ENCODE peak calls at places on chromosomes 1 and 21, in seven cellular contexts. One of them, this sample, is unnamed.

GRCh38 chr1:225451840-225452515 is 24.1 kb upstream of the LBR start:
- DNase-seq in fibroblast of mammary gland: no peak
- DNase-seq in left ventricle myocardium inferior: no peak
- DNase-seq in tibial nerve: no peak
- DNase-seq in heart right ventricle: no peak
- DNase-seq in cardiac fibroblast: no peak
- DNase-seq in upper lobe of right lung: peak
- DNase-seq in this sample: no peak

GRCh38 chr1:87246436-87246835 is 82.2 kb upstream of the LMO4 start:
- DNase-seq in cardiac fibroblast: no peak
- DNase-seq in heart right ventricle: no peak
- DNase-seq in upper lobe of right lung: no peak
- DNase-seq in fibroblast of mammary gland: no peak
- DNase-seq in left ventricle myocardium inferior: no peak
- DNase-seq in tibial nerve: no peak
- DNase-seq in this sample: no peak

GRCh38 chr1:212466437-212466836 is 33.7 kb downstream of the NENF start:
- DNase-seq in cardiac fibroblast: no peak
- DNase-seq in heart right ventricle: no peak
- DNase-seq in left ventricle myocardium inferior: no peak
- DNase-seq in fibroblast of mammary gland: no peak
- DNase-seq in upper lobe of right lung: no peak
- DNase-seq in tibial nerve: no peak
- DNase-seq in this sample: no peak

GRCh38 chr21:28644762-28645161 is 347.9 kb downstream of the LTN1 start:
- DNase-seq in tibial nerve: no peak
- DNase-seq in heart right ventricle: no peak
- DNase-seq in cardiac fibroblast: peak
- DNase-seq in left ventricle myocardium inferior: no peak
- DNase-seq in upper lobe of right lung: no peak
- DNase-seq in fibroblast of mammary gland: no peak
- DNase-seq in this sample: no peak

GRCh38 chr1:152917794-152918193 is 9.4 kb downstream of the IVL start:
- DNase-seq in cardiac fibroblast: no peak
- DNase-seq in heart right ventricle: no peak
- DNase-seq in upper lobe of right lung: no peak
- DNase-seq in fibroblast of mammary gland: peak
- DNase-seq in tibial nerve: no peak
- DNase-seq in left ventricle myocardium inferior: no peak
- DNase-seq in this sample: no peak

GRCh38 chr1:8905582-8906191 is 27.2 kb upstream of the ENO1 start:
- DNase-seq in cardiac fibroblast: peak
- DNase-seq in tibial nerve: no peak
- DNase-seq in left ventricle myocardium inferior: no peak
- DNase-seq in heart right ventricle: no peak
- DNase-seq in fibroblast of mammary gland: peak
- DNase-seq in upper lobe of right lung: no peak
- DNase-seq in this sample: no peak

GRCh38 chr1:154386643-154387352 is 18.3 kb upstream of the IL6R start:
- DNase-seq in fibroblast of mammary gland: no peak
- DNase-seq in tibial nerve: no peak
- DNase-seq in cardiac fibroblast: no peak
- DNase-seq in heart right ventricle: no peak
- DNase-seq in upper lobe of right lung: peak
- DNase-seq in left ventricle myocardium inferior: no peak
- DNase-seq in this sample: no peak

GRCh38 chr1:84947536-84948410 is 49.1 kb downstream of the MCOLN2 start:
- DNase-seq in left ventricle myocardium inferior: no peak
- DNase-seq in cardiac fibroblast: no peak
- DNase-seq in fibroblast of mammary gland: no peak
- DNase-seq in upper lobe of right lung: no peak
- DNase-seq in heart right ventricle: no peak
- DNase-seq in tibial nerve: no peak
- DNase-seq in this sample: no peak

GRCh38 chr1:76177644-76178043 is 103.1 kb downstream of the ST6GALNAC3 start:
- DNase-seq in upper lobe of right lung: no peak
- DNase-seq in left ventricle myocardium inferior: no peak
- DNase-seq in tibial nerve: no peak
- DNase-seq in cardiac fibroblast: no peak
- DNase-seq in fibroblast of mammary gland: no peak
- DNase-seq in heart right ventricle: no peak
- DNase-seq in this sample: no peak

GRCh38 chr1:3534803-3535637 is 76.3 kb downstream of the MEGF6 start:
- DNase-seq in tibial nerve: no peak
- DNase-seq in fibroblast of mammary gland: no peak
- DNase-seq in upper lobe of right lung: no peak
- DNase-seq in cardiac fibroblast: no peak
- DNase-seq in left ventricle myocardium inferior: no peak
- DNase-seq in heart right ventricle: no peak
- DNase-seq in this sample: no peak

GRCh38 chr1:117592155-117592554 is 13.7 kb upstream of the TENT5C start:
- DNase-seq in left ventricle myocardium inferior: no peak
- DNase-seq in heart right ventricle: no peak
- DNase-seq in cardiac fibroblast: no peak
- DNase-seq in fibroblast of mammary gland: no peak
- DNase-seq in tibial nerve: no peak
- DNase-seq in upper lobe of right lung: peak
- DNase-seq in this sample: no peak

GRCh38 chr1:173413271-173413707 is 63.8 kb upstream of the PRDX6 start:
- DNase-seq in tibial nerve: no peak
- DNase-seq in upper lobe of right lung: no peak
- DNase-seq in heart right ventricle: no peak
- DNase-seq in left ventricle myocardium inferior: no peak
- DNase-seq in cardiac fibroblast: no peak
- DNase-seq in fibroblast of mammary gland: no peak
- DNase-seq in this sample: no peak

GRCh38 chr1:8133657-8134430 is 107.7 kb upstream of the ERRFI1 start:
- DNase-seq in tibial nerve: peak
- DNase-seq in left ventricle myocardium inferior: peak
- DNase-seq in cardiac fibroblast: peak
- DNase-seq in fibroblast of mammary gland: peak
- DNase-seq in upper lobe of right lung: no peak
- DNase-seq in heart right ventricle: peak
- DNase-seq in this sample: peak

GRCh38 chr1:2860476-2861142 is 59.1 kb upstream of the TTC34 start:
- DNase-seq in fibroblast of mammary gland: no peak
- DNase-seq in tibial nerve: no peak
- DNase-seq in heart right ventricle: no peak
- DNase-seq in upper lobe of right lung: no peak
- DNase-seq in cardiac fibroblast: no peak
- DNase-seq in left ventricle myocardium inferior: no peak
- DNase-seq in this sample: no peak

GRCh38 chr1:153629971-153630370 is 1.7 kb downstream of the S100A1 start:
- DNase-seq in upper lobe of right lung: no peak
- DNase-seq in fibroblast of mammary gland: no peak
- DNase-seq in heart right ventricle: peak
- DNase-seq in tibial nerve: no peak
- DNase-seq in cardiac fibroblast: no peak
- DNase-seq in left ventricle myocardium inferior: peak
- DNase-seq in this sample: no peak

GRCh38 chr1:106568161-106568560 is 488.3 kb upstream of the PRMT6 start:
- DNase-seq in tibial nerve: no peak
- DNase-seq in upper lobe of right lung: no peak
- DNase-seq in fibroblast of mammary gland: no peak
- DNase-seq in left ventricle myocardium inferior: no peak
- DNase-seq in heart right ventricle: no peak
- DNase-seq in cardiac fibroblast: no peak
- DNase-seq in this sample: no peak

GRCh38 chr1:244813327-244813726 is 22.1 kb upstream of the COX20 start:
- DNase-seq in cardiac fibroblast: no peak
- DNase-seq in upper lobe of right lung: no peak
- DNase-seq in left ventricle myocardium inferior: no peak
- DNase-seq in heart right ventricle: no peak
- DNase-seq in fibroblast of mammary gland: no peak
- DNase-seq in tibial nerve: no peak
- DNase-seq in this sample: no peak

GRCh38 chr1:194230351-194231144 is 1044.1 kb upstream of the B3GALT2 start:
- DNase-seq in heart right ventricle: no peak
- DNase-seq in cardiac fibroblast: no peak
- DNase-seq in upper lobe of right lung: no peak
- DNase-seq in fibroblast of mammary gland: no peak
- DNase-seq in left ventricle myocardium inferior: no peak
- DNase-seq in tibial nerve: no peak
- DNase-seq in this sample: no peak

GRCh38 chr1:74505133-74505532 is 7.3 kb downstream of the LRRC53 start:
- DNase-seq in cardiac fibroblast: no peak
- DNase-seq in upper lobe of right lung: no peak
- DNase-seq in fibroblast of mammary gland: no peak
- DNase-seq in heart right ventricle: peak
- DNase-seq in left ventricle myocardium inferior: no peak
- DNase-seq in tibial nerve: no peak
- DNase-seq in this sample: no peak

GRCh38 chr1:228515200-228515834 is 28.1 kb downstream of the RNF187 start:
- DNase-seq in upper lobe of right lung: no peak
- DNase-seq in left ventricle myocardium inferior: no peak
- DNase-seq in cardiac fibroblast: peak
- DNase-seq in heart right ventricle: no peak
- DNase-seq in fibroblast of mammary gland: peak
- DNase-seq in tibial nerve: peak
- DNase-seq in this sample: peak

GRCh38 chr1:1914842-1915692 is at the start of gene CALML6:
- DNase-seq in tibial nerve: no peak
- DNase-seq in upper lobe of right lung: no peak
- DNase-seq in heart right ventricle: no peak
- DNase-seq in left ventricle myocardium inferior: no peak
- DNase-seq in cardiac fibroblast: no peak
- DNase-seq in fibroblast of mammary gland: no peak
- DNase-seq in this sample: no peak

GRCh38 chr1:156676820-156677615 is at the start of gene NES:
- DNase-seq in left ventricle myocardium inferior: peak
- DNase-seq in fibroblast of mammary gland: peak
- DNase-seq in tibial nerve: peak
- DNase-seq in cardiac fibroblast: peak
- DNase-seq in upper lobe of right lung: no peak
- DNase-seq in heart right ventricle: peak
- DNase-seq in this sample: peak

GRCh38 chr1:175208773-175209492 is 16.4 kb upstream of the KIAA0040 start:
- DNase-seq in heart right ventricle: no peak
- DNase-seq in upper lobe of right lung: no peak
- DNase-seq in cardiac fibroblast: no peak
- DNase-seq in tibial nerve: no peak
- DNase-seq in fibroblast of mammary gland: no peak
- DNase-seq in left ventricle myocardium inferior: no peak
- DNase-seq in this sample: no peak

GRCh38 chr1:86515597-86515996 is 31.3 kb upstream of the CLCA4 start:
- DNase-seq in left ventricle myocardium inferior: no peak
- DNase-seq in cardiac fibroblast: peak
- DNase-seq in fibroblast of mammary gland: peak
- DNase-seq in upper lobe of right lung: no peak
- DNase-seq in tibial nerve: no peak
- DNase-seq in heart right ventricle: no peak
- DNase-seq in this sample: no peak

GRCh38 chr1:1609822-1610485 is 5.3 kb upstream of the MIB2 start:
- DNase-seq in left ventricle myocardium inferior: no peak
- DNase-seq in cardiac fibroblast: no peak
- DNase-seq in upper lobe of right lung: no peak
- DNase-seq in fibroblast of mammary gland: no peak
- DNase-seq in heart right ventricle: no peak
- DNase-seq in tibial nerve: no peak
- DNase-seq in this sample: no peak

GRCh38 chr1:64581786-64582185 is 111.9 kb downstream of the CACHD1 start:
- DNase-seq in fibroblast of mammary gland: no peak
- DNase-seq in left ventricle myocardium inferior: no peak
- DNase-seq in upper lobe of right lung: no peak
- DNase-seq in heart right ventricle: no peak
- DNase-seq in cardiac fibroblast: peak
- DNase-seq in tibial nerve: no peak
- DNase-seq in this sample: no peak

GRCh38 chr1:84141177-84142003 is 2.7 kb upstream of the PRKACB start:
- DNase-seq in cardiac fibroblast: peak
- DNase-seq in left ventricle myocardium inferior: no peak
- DNase-seq in tibial nerve: no peak
- DNase-seq in heart right ventricle: no peak
- DNase-seq in fibroblast of mammary gland: peak
- DNase-seq in upper lobe of right lung: no peak
- DNase-seq in this sample: no peak

GRCh38 chr1:30179942-30180543 is 543.3 kb downstream of the MATN1 start:
- DNase-seq in left ventricle myocardium inferior: no peak
- DNase-seq in fibroblast of mammary gland: no peak
- DNase-seq in tibial nerve: no peak
- DNase-seq in cardiac fibroblast: no peak
- DNase-seq in heart right ventricle: no peak
- DNase-seq in upper lobe of right lung: no peak
- DNase-seq in this sample: no peak

DNA sequence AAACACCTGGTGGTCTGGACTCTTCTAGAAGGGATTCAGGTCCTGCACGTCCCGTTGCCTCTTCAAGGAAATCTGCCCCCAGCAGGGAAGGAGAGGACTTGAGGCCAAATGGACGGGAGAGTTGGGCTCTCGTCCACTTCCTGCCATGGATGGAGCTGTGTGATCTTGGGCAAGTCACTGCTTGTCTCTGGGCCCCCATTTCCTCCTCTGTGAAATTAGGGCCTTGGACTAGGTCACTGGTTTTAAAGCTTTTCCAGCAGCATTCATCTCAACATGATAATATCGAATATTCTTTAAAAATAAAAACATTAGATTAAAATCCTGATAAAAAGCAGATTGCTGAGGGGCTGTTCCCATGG is 26.9 kb downstream of the LHX4 start:
- DNase-seq in fibroblast of mammary gland: no peak
- DNase-seq in upper lobe of right lung: no peak
- DNase-seq in left ventricle myocardium inferior: no peak
- DNase-seq in heart right ventricle: no peak
- DNase-seq in tibial nerve: no peak
- DNase-seq in cardiac fibroblast: no peak
- DNase-seq in this sample: no peak
- H3K4me3 ChIP-seq in fibroblast of mammary gland: no peak
- H3K4me3 ChIP-seq in upper lobe of right lung: no peak
- H3K4me3 ChIP-seq in left ventricle myocardium inferior: no peak
- H3K4me3 ChIP-seq in heart right ventricle: no peak
- H3K4me3 ChIP-seq in tibial nerve: no peak
- H3K4me3 ChIP-seq in cardiac fibroblast: no peak
- H3K4me3 ChIP-seq in this sample: no peak

GRCh38 chr1:81702079-81702715 is 98.5 kb upstream of the ADGRL2 start:
- DNase-seq in left ventricle myocardium inferior: no peak
- DNase-seq in fibroblast of mammary gland: no peak
- DNase-seq in tibial nerve: no peak
- DNase-seq in upper lobe of right lung: no peak
- DNase-seq in cardiac fibroblast: peak
- DNase-seq in heart right ventricle: no peak
- DNase-seq in this sample: no peak
- H3K4me3 ChIP-seq in left ventricle myocardium inferior: no peak
- H3K4me3 ChIP-seq in fibroblast of mammary gland: no peak
- H3K4me3 ChIP-seq in tibial nerve: no peak
- H3K4me3 ChIP-seq in upper lobe of right lung: no peak
- H3K4me3 ChIP-seq in cardiac fibroblast: no peak
- H3K4me3 ChIP-seq in heart right ventricle: no peak
- H3K4me3 ChIP-seq in this sample: no peak

GRCh38 chr21:26795866-26796329 is 49.3 kb downstream of the ADAMTS1 start:
- DNase-seq in cardiac fibroblast: peak
- DNase-seq in upper lobe of right lung: no peak
- DNase-seq in heart right ventricle: no peak
- DNase-seq in tibial nerve: peak
- DNase-seq in left ventricle myocardium inferior: peak
- DNase-seq in fibroblast of mammary gland: peak
- DNase-seq in this sample: peak
- H3K4me3 ChIP-seq in cardiac fibroblast: no peak
- H3K4me3 ChIP-seq in upper lobe of right lung: no peak
- H3K4me3 ChIP-seq in heart right ventricle: no peak
- H3K4me3 ChIP-seq in tibial nerve: no peak
- H3K4me3 ChIP-seq in left ventricle myocardium inferior: peak
- H3K4me3 ChIP-seq in fibroblast of mammary gland: no peak
- H3K4me3 ChIP-seq in this sample: peak

GRCh38 chr1:223363057-223363855 is 720 bp downstream of the SUSD4 start:
- DNase-seq in left ventricle myocardium inferior: peak
- DNase-seq in tibial nerve: no peak
- DNase-seq in heart right ventricle: peak
- DNase-seq in upper lobe of right lung: peak
- DNase-seq in fibroblast of mammary gland: peak
- DNase-seq in cardiac fibroblast: peak
- DNase-seq in this sample: no peak
- H3K4me3 ChIP-seq in left ventricle myocardium inferior: peak
- H3K4me3 ChIP-seq in tibial nerve: peak
- H3K4me3 ChIP-seq in heart right ventricle: peak
- H3K4me3 ChIP-seq in upper lobe of right lung: peak
- H3K4me3 ChIP-seq in fibroblast of mammary gland: no peak
- H3K4me3 ChIP-seq in cardiac fibroblast: no peak
- H3K4me3 ChIP-seq in this sample: peak

This sample was measured in brain microvascular endothelial cell.